ENCODE peak calls at places on chromosomes 16 and 17, in ten cellular contexts. One of them, this sample, is unnamed.

GRCh38 chr17:6323626-6324356 is 111.1 kb downstream of the AIPL1 start:
- DNase-seq in neural progenitor cell: no peak
- DNase-seq in fibroblast of the aortic adventitia: no peak
- DNase-seq in WTC11: peak
- DNase-seq in ACHN: peak
- DNase-seq in testis: peak
- DNase-seq in effector CD4-positive, alpha-beta T cell: no peak
- DNase-seq in brain pericyte: no peak
- DNase-seq in activated CD8-positive, alpha-beta T cell treated with anti-CD3 and anti-CD28 coated beads, Interleukin-2, amount 10 ng/mL, durations not matched to agents 7 days and 5 days: no peak
- DNase-seq in mucosa of gallbladder: no peak
- DNase-seq in this sample: no peak

GRCh38 chr17:74212262-74212912 is 984 bp upstream of the TTYH2 start:
- DNase-seq in neural progenitor cell: peak
- DNase-seq in fibroblast of the aortic adventitia: peak
- DNase-seq in WTC11: peak
- DNase-seq in ACHN: no peak
- DNase-seq in testis: peak
- DNase-seq in effector CD4-positive, alpha-beta T cell: no peak
- DNase-seq in brain pericyte: no peak
- DNase-seq in activated CD8-positive, alpha-beta T cell treated with anti-CD3 and anti-CD28 coated beads, Interleukin-2, amount 10 ng/mL, durations not matched to agents 7 days and 5 days: no peak
- DNase-seq in mucosa of gallbladder: no peak
- DNase-seq in this sample: no peak

GRCh38 chr17:77449908-77450741 is 309.4 kb downstream of the SEC14L1 start:
- DNase-seq in neural progenitor cell: peak
- DNase-seq in fibroblast of the aortic adventitia: peak
- DNase-seq in WTC11: peak
- DNase-seq in ACHN: no peak
- DNase-seq in testis: peak
- DNase-seq in effector CD4-positive, alpha-beta T cell: no peak
- DNase-seq in brain pericyte: peak
- DNase-seq in activated CD8-positive, alpha-beta T cell treated with anti-CD3 and anti-CD28 coated beads, Interleukin-2, amount 10 ng/mL, durations not matched to agents 7 days and 5 days: no peak
- DNase-seq in mucosa of gallbladder: peak
- DNase-seq in this sample: no peak

GRCh38 chr16:29784901-29785500 is 5.5 kb upstream of the KIF22 start:
- DNase-seq in neural progenitor cell: peak
- DNase-seq in fibroblast of the aortic adventitia: peak
- DNase-seq in WTC11: peak
- DNase-seq in ACHN: no peak
- DNase-seq in testis: peak
- DNase-seq in effector CD4-positive, alpha-beta T cell: peak
- DNase-seq in brain pericyte: no peak
- DNase-seq in activated CD8-positive, alpha-beta T cell treated with anti-CD3 and anti-CD28 coated beads, Interleukin-2, amount 10 ng/mL, durations not matched to agents 7 days and 5 days: peak
- DNase-seq in mucosa of gallbladder: peak
- DNase-seq in this sample: no peak

GRCh38 chr17:41352597-41353366 is 2.2 kb upstream of the KRT33A start:
- DNase-seq in neural progenitor cell: no peak
- DNase-seq in fibroblast of the aortic adventitia: no peak
- DNase-seq in WTC11: peak
- DNase-seq in ACHN: no peak
- DNase-seq in testis: no peak
- DNase-seq in effector CD4-positive, alpha-beta T cell: no peak
- DNase-seq in brain pericyte: no peak
- DNase-seq in activated CD8-positive, alpha-beta T cell treated with anti-CD3 and anti-CD28 coated beads, Interleukin-2, amount 10 ng/mL, durations not matched to agents 7 days and 5 days: no peak
- DNase-seq in mucosa of gallbladder: no peak
- DNase-seq in this sample: no peak

GRCh38 chr17:58345500-58345899 is 6.5 kb downstream of the SUPT4H1 start:
- DNase-seq in neural progenitor cell: no peak
- DNase-seq in fibroblast of the aortic adventitia: no peak
- DNase-seq in WTC11: no peak
- DNase-seq in ACHN: no peak
- DNase-seq in testis: no peak
- DNase-seq in effector CD4-positive, alpha-beta T cell: no peak
- DNase-seq in brain pericyte: no peak
- DNase-seq in activated CD8-positive, alpha-beta T cell treated with anti-CD3 and anti-CD28 coated beads, Interleukin-2, amount 10 ng/mL, durations not matched to agents 7 days and 5 days: no peak
- DNase-seq in mucosa of gallbladder: no peak
- DNase-seq in this sample: no peak

GRCh38 chr16:83898463-83899271 is at the start of gene MLYCD:
- DNase-seq in neural progenitor cell: peak
- DNase-seq in fibroblast of the aortic adventitia: peak
- DNase-seq in WTC11: peak
- DNase-seq in ACHN: peak
- DNase-seq in testis: peak
- DNase-seq in effector CD4-positive, alpha-beta T cell: peak
- DNase-seq in brain pericyte: no peak
- DNase-seq in activated CD8-positive, alpha-beta T cell treated with anti-CD3 and anti-CD28 coated beads, Interleukin-2, amount 10 ng/mL, durations not matched to agents 7 days and 5 days: peak
- DNase-seq in mucosa of gallbladder: peak
- DNase-seq in this sample: peak

GRCh38 chr16:88681084-88681680 is 5.1 kb downstream of the SNAI3 start:
- DNase-seq in neural progenitor cell: peak
- DNase-seq in fibroblast of the aortic adventitia: no peak
- DNase-seq in WTC11: peak
- DNase-seq in ACHN: peak
- DNase-seq in testis: no peak
- DNase-seq in effector CD4-positive, alpha-beta T cell: peak
- DNase-seq in brain pericyte: no peak
- DNase-seq in activated CD8-positive, alpha-beta T cell treated with anti-CD3 and anti-CD28 coated beads, Interleukin-2, amount 10 ng/mL, durations not matched to agents 7 days and 5 days: peak
- DNase-seq in mucosa of gallbladder: no peak
- DNase-seq in this sample: no peak

GRCh38 chr17:45225964-45226530 is 4.4 kb downstream of the FMNL1 start:
- DNase-seq in neural progenitor cell: no peak
- DNase-seq in fibroblast of the aortic adventitia: no peak
- DNase-seq in WTC11: no peak
- DNase-seq in ACHN: peak
- DNase-seq in testis: peak
- DNase-seq in effector CD4-positive, alpha-beta T cell: peak
- DNase-seq in brain pericyte: no peak
- DNase-seq in activated CD8-positive, alpha-beta T cell treated with anti-CD3 and anti-CD28 coated beads, Interleukin-2, amount 10 ng/mL, durations not matched to agents 7 days and 5 days: peak
- DNase-seq in mucosa of gallbladder: peak
- DNase-seq in this sample: no peak

GRCh38 chr17:72563952-72564351 is 443.1 kb downstream of the SOX9 start:
- DNase-seq in neural progenitor cell: no peak
- DNase-seq in fibroblast of the aortic adventitia: no peak
- DNase-seq in WTC11: no peak
- DNase-seq in ACHN: no peak
- DNase-seq in testis: no peak
- DNase-seq in effector CD4-positive, alpha-beta T cell: no peak
- DNase-seq in brain pericyte: no peak
- DNase-seq in activated CD8-positive, alpha-beta T cell treated with anti-CD3 and anti-CD28 coated beads, Interleukin-2, amount 10 ng/mL, durations not matched to agents 7 days and 5 days: no peak
- DNase-seq in mucosa of gallbladder: no peak
- DNase-seq in this sample: no peak

GRCh38 chr17:75589919-75590303 is 2.3 kb downstream of the MYO15B start:
- DNase-seq in neural progenitor cell: no peak
- DNase-seq in fibroblast of the aortic adventitia: no peak
- DNase-seq in WTC11: no peak
- DNase-seq in ACHN: no peak
- DNase-seq in testis: no peak
- DNase-seq in effector CD4-positive, alpha-beta T cell: no peak
- DNase-seq in brain pericyte: no peak
- DNase-seq in activated CD8-positive, alpha-beta T cell treated with anti-CD3 and anti-CD28 coated beads, Interleukin-2, amount 10 ng/mL, durations not matched to agents 7 days and 5 days: no peak
- DNase-seq in mucosa of gallbladder: no peak
- DNase-seq in this sample: no peak

GRCh38 chr17:58156839-58157803 is 8.9 kb downstream of the OR4D1 start:
- DNase-seq in neural progenitor cell: peak
- DNase-seq in fibroblast of the aortic adventitia: no peak
- DNase-seq in WTC11: peak
- DNase-seq in ACHN: peak
- DNase-seq in testis: peak
- DNase-seq in effector CD4-positive, alpha-beta T cell: peak
- DNase-seq in brain pericyte: no peak
- DNase-seq in activated CD8-positive, alpha-beta T cell treated with anti-CD3 and anti-CD28 coated beads, Interleukin-2, amount 10 ng/mL, durations not matched to agents 7 days and 5 days: peak
- DNase-seq in mucosa of gallbladder: no peak
- DNase-seq in this sample: peak

GRCh38 chr16:61987474-61988012 is 48.7 kb downstream of the CDH8 start:
- DNase-seq in neural progenitor cell: no peak
- DNase-seq in fibroblast of the aortic adventitia: no peak
- DNase-seq in WTC11: no peak
- DNase-seq in ACHN: no peak
- DNase-seq in testis: no peak
- DNase-seq in effector CD4-positive, alpha-beta T cell: no peak
- DNase-seq in brain pericyte: no peak
- DNase-seq in activated CD8-positive, alpha-beta T cell treated with anti-CD3 and anti-CD28 coated beads, Interleukin-2, amount 10 ng/mL, durations not matched to agents 7 days and 5 days: no peak
- DNase-seq in mucosa of gallbladder: no peak
- DNase-seq in this sample: no peak

This sample was measured in NCI-H2227 treated with DMSO at 0.1 percent for 48 hours.